ENCODE peak calls at places on chromosomes 2 and 18, in eight cellular contexts. C is HEK293T; J is effector CD4-positive, alpha-beta T cell; I is NCI-H526; U is mesothelial cell of epicardium; A is mucosa of descending colon; B is psoas muscle; D is stimulated activated CD8-positive, alpha-beta memory T cell treated with anti-CD3 and anti-CD28 coated beads, Interleukin-15, amount 100 ng/mL, for 4 hours. Y is an unnamed sample.
A peak's percentile ranks its signal among the peaks of the same experiment; 100 is the strongest.

GRCh38 chr2:101860157-101860556 is 131.6 kb upstream of the IL1R2 start:
- DNase-seq in J (no peak), U (no peak), D (no peak), B (no peak), C (no peak), I (no peak), A (no peak), Y (no peak)

GRCh38 chr2:158113896-158114295 is 12.2 kb downstream of the UPP2 start:
- DNase-seq in A (no peak), B (no peak), C (no peak), J (no peak), U (no peak), I (no peak), D (no peak), Y (no peak)

GRCh38 chr2:169462896-169463695 is 16.2 kb upstream of the BBS5 start:
- DNase-seq in C (no peak), U (no peak), I (no peak), A (peak; percentile 16), D (no peak), J (no peak), B (no peak), Y (peak; percentile 58)

GRCh38 chr2:64873472-64873924 is 115.7 kb upstream of the SLC1A4 start:
- DNase-seq in J (peak; percentile 72), B (peak; percentile 85), A (peak; percentile 89), D (peak; percentile 54), U (peak; percentile 93), I (peak; percentile 77), C (peak; percentile 81), Y (peak; percentile 86)

GRCh38 chr2:182077451-182078142 is 91.9 kb downstream of the PPP1R1C start:
- DNase-seq in U (no peak), C (peak; percentile 48), J (no peak), I (peak; percentile 85), B (no peak), A (peak; percentile 85), D (no peak), Y (no peak)

GRCh38 chr18:35289293-35290069 is 548 bp downstream of the ZSCAN30 start:
- DNase-seq in A (peak; percentile 55), I (peak; percentile 37), B (no peak), U (peak; percentile 42), D (no peak), C (peak; percentile 55), J (peak; percentile 19), Y (no peak)

GRCh38 chr2:221570321-221571107 is 1.6 kb downstream of the EPHA4 start:
- DNase-seq in U (no peak), C (peak; percentile 21), B (no peak), A (peak; percentile 40), D (no peak), J (no peak), I (peak; percentile 84), Y (no peak)

GRCh38 chr2:236752111-236752510 is 182.5 kb downstream of the ACKR3 start:
- DNase-seq in B (no peak), A (no peak), I (no peak), J (no peak), C (no peak), D (no peak), U (no peak), Y (no peak)

GRCh38 chr2:36635194-36635593 is 37.2 kb upstream of the FEZ2 start:
- DNase-seq in B (no peak), C (no peak), I (no peak), D (no peak), J (no peak), A (no peak), U (no peak), Y (no peak)

GRCh38 chr2:100891911-100892642 is 72.1 kb downstream of the NPAS2 start:
- DNase-seq in D (no peak), C (no peak), J (no peak), A (no peak), B (no peak), U (no peak), I (no peak), Y (peak; percentile 88)

Y was measured in osteoblast.